ENCODE peak calls at places on chromosomes 7 and 10, in five cellular contexts. J, H, I, O and K are unnamed samples.
A peak's percentile ranks its signal among the peaks of the same experiment; 100 is the strongest.

GRCh38 chr10:48545462-48546145 is 59.3 kb downstream of the ARHGAP22 start:
- DNase-seq in I (no peak), O (no peak), H (no peak), J (no peak), K (no peak)

GRCh38 chr7:155815332-155816191 is 3.3 kb upstream of the SHH start:
- DNase-seq in H (no peak), J (peak; percentile 79), O (peak; percentile 90), I (peak; percentile 75), K (peak; percentile 71)

GRCh38 chr10:86900955-86901354 is 56.5 kb downstream of the MMRN2 start:
- DNase-seq in O (no peak), H (no peak), I (no peak), J (no peak), K (no peak)

GRCh38 chr10:77770868-77771175 is 133.2 kb upstream of the KCNMA1 start:
- DNase-seq in O (no peak), H (no peak), J (no peak), I (no peak), K (no peak)

GRCh38 chr10:31219321-31219720 is 99.7 kb upstream of the ZEB1 start:
- DNase-seq in O (no peak), I (no peak), J (no peak), H (no peak), K (no peak)

GRCh38 chr10:1142596-1142995 is 86.4 kb downstream of the WDR37 start:
- DNase-seq in H (no peak), O (no peak), I (no peak), J (no peak), K (no peak)

GRCh38 chr10:14481752-14482151 is 151.0 kb upstream of the FRMD4A start:
- DNase-seq in H (no peak), O (no peak), I (no peak), J (no peak), K (no peak)

GRCh38 chr7:50595538-50596102 is 30.4 kb upstream of the DDC start:
- DNase-seq in H (no peak), I (peak; percentile 22), O (no peak), J (no peak), K (peak; percentile 23)

GRCh38 chr10:24485299-24485698 is 238.4 kb downstream of the ARHGAP21 start:
- DNase-seq in O (no peak), H (no peak), I (no peak), J (no peak), K (no peak)

GRCh38 chr10:121668336-121669009 is 70.2 kb upstream of the FGFR2 start:
- DNase-seq in I (no peak), J (peak; percentile 50), O (no peak), H (no peak), K (peak; percentile 18)

GRCh38 chr7:27124096-27124978 is 6.2 kb downstream of the HOXA4 start:
- DNase-seq in J (peak; percentile 81), O (no peak), H (peak; percentile 8), I (no peak), K (no peak)

GRCh38 chr10:93431361-93431760 is 50.8 kb downstream of the MYOF start:
- DNase-seq in H (no peak), I (no peak), J (no peak), O (no peak), K (no peak)

GRCh38 chr10:79431891-79432831 is 13.3 kb downstream of the ZCCHC24 start:
- DNase-seq in I (no peak), O (no peak), J (no peak), H (no peak), K (no peak)

GRCh38 chr10:74104480-74104879 is 46.1 kb downstream of the AP3M1 start:
- DNase-seq in I (no peak), J (no peak), H (no peak), O (no peak), K (no peak)

GRCh38 chr7:112495820-112496462 is 15.2 kb downstream of the LSMEM1 start:
- DNase-seq in J (peak; percentile 22), O (peak; percentile 28), H (peak; percentile 23), I (peak; percentile 41), K (no peak)

GRCh38 chr7:28165971-28166955 is 14.3 kb downstream of the JAZF1 start:
- DNase-seq in I (peak; percentile 30), J (no peak), H (no peak), O (no peak), K (no peak)

DNA sequence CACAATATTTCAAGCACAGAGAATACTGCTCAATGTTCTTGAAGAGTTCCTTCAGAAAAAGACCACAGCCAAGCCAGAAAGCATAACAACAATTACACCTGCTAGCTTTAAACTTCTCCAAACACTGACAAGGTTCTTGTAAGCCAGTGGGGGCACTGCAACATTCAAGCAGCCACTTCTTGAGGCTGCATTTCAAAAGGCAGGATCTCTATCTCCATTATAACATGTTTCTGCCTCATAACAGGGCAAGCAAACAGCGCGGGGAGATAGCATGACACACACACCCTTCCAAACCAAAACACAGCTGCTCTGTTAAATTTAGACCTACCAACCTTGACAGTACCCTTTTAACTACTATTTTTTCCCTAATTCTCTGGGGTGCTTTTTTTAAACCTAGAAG is 30.8 kb downstream of the CHCHD3 start:
- DNase-seq in I (no peak), O (no peak), J (no peak), H (no peak), K (no peak)
- TF ChIP-seq CTCF in I (no peak), O (peak; percentile 45), J (no peak), H (no peak), K (peak; percentile 27)

GRCh38 chr7:134444198-134444960 is 14.5 kb downstream of the AKR1B1 start:
- DNase-seq in H (no peak), I (no peak), J (no peak), O (no peak), K (no peak)
- TF ChIP-seq CTCF in H (no peak), I (no peak), J (no peak), O (no peak), K (no peak)

DNA sequence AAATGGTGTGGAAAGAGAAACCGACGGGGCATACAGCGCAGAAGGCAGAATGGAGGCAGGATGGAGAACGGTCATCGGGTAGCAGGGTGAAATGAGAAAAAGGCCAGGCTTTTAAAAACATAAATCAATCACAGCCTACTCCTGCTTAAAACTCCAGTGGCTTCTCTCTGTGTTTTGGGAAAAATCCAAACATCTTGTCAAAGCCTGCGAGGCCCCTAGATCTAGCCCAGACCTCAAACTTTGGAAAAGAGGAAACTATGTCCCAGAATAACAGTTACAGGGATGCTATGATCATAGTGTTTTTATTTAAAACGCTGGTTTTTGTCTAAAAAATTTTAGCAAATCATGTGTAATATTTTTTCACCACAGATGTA is 41.1 kb downstream of the PPP1R3C start:
- DNase-seq in H (no peak), O (no peak), I (no peak), J (no peak), K (no peak)
- TF ChIP-seq CTCF in H (no peak), O (no peak), I (no peak), J (no peak), K (no peak)

GRCh38 chr10:104642311-104643022 is 1.4 kb downstream of the SORCS3 start:
- DNase-seq in J (peak; percentile 91), I (no peak), H (no peak), O (no peak), K (peak; percentile 81)
- TF ChIP-seq CTCF in J (peak; percentile 57), I (no peak), H (peak; percentile 6), O (no peak), K (peak; percentile 73)

GRCh38 chr7:158394936-158395335 is 192.7 kb downstream of the PTPRN2 start:
- DNase-seq in H (no peak), O (no peak), J (peak; percentile 86), I (peak; percentile 27), K (peak; percentile 77)
- TF ChIP-seq CTCF in H (peak; percentile 64), O (peak; percentile 37), J (peak; percentile 73), I (peak; percentile 56), K (peak; percentile 71)

GRCh38 chr10:109956454-109957091 is 33.3 kb upstream of the XPNPEP1 start:
- DNase-seq in H (no peak), I (peak; percentile 64), J (no peak), O (peak; percentile 62), K (peak; percentile 15)
- TF ChIP-seq CTCF in H (peak; percentile 57), I (peak; percentile 23), J (peak; percentile 36), O (peak; percentile 67), K (peak; percentile 66)

GRCh38 chr10:133115981-133116380 is 28.3 kb downstream of the ADGRA1 start:
- DNase-seq in I (no peak), J (no peak), H (no peak), O (no peak), K (no peak)

GRCh38 chr10:133114251-133114650 is 26.5 kb downstream of the ADGRA1 start:
- DNase-seq in I (no peak), J (no peak), H (no peak), O (no peak), K (no peak)

GRCh38 chr10:133115453-133115842 is 27.7 kb downstream of the ADGRA1 start:
- DNase-seq in H (no peak), I (no peak), O (no peak), J (no peak), K (no peak)

GRCh38 chr10:133113847-133114246 is 26.1 kb downstream of the ADGRA1 start:
- DNase-seq in I (no peak), H (no peak), J (no peak), O (no peak), K (no peak)

GRCh38 chr10:133114726-133115452 is 27.2 kb downstream of the ADGRA1 start:
- DNase-seq in J (no peak), H (no peak), I (no peak), O (no peak), K (no peak)
- TF ChIP-seq CTCF in J (no peak), H (no peak), I (no peak), O (no peak), K (no peak)

DNA sequence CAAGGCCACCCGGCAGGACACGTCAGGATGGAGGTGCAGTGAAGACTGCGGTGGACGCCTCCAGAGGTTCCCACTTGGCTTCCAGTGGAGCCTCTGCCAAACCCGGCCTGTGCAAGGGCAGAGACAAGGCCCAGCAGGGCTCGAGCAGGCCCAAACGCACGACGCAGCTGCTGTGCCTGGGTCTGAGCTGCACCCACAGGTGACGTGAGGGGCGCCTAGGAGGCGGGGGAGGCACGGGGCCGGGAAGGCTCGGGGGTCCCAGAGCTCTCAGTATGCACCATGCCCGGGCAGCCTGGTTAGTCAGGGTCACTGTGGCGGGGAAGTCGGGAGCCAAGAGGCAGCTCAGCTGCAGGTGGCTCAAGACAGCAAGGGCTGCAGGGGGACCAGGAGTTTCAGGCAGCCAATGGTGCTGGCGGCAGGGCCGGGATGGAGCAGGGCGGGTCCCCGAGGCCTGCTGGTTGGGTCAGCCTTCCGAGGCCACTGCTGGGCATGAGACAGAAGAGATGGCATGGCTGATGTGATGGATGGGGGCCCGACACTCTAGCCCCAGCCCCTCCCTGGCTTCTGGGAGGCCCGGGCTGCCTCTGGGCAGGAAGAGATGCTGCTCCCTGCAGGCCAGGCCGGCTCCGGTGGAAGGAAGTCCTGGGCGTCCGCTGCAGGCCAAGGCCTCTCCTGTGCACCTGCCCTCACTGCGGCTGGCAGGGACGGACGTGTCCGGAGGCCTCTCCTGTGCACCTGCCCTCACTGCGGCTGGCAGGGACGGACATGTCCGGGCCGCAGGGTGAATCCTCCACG is 72.2 kb upstream of the CFAP46 start:
- DNase-seq in I (no peak), H (no peak), J (no peak), O (no peak), K (no peak)
- TF ChIP-seq CTCF in I (no peak), H (no peak), J (no peak), O (no peak), K (no peak)